ENCODE peak calls at places on chromosomes 2 and 18, in seven cellular contexts. One of them, this sample, is unnamed.

GRCh38 chr2:237833546-237833945 is 25.9 kb upstream of the RAMP1 start:
- DNase-seq in A549: no peak
- DNase-seq in posterior cingulate gyrus: no peak
- DNase-seq in anterior cingulate cortex: no peak
- DNase-seq in activated CD8-positive, alpha-beta memory T cell treated with anti-CD3 and anti-CD28 coated beads, Interleukin-2, amount 50 U/mL, for 4 hours: no peak
- DNase-seq in SK-N-DZ: no peak
- DNase-seq in heart right ventricle: no peak
- DNase-seq in this sample: no peak

GRCh38 chr2:10534514-10535250 is 86.6 kb upstream of the ODC1 start:
- DNase-seq in SK-N-DZ: no peak
- DNase-seq in anterior cingulate cortex: no peak
- DNase-seq in heart right ventricle: no peak
- DNase-seq in activated CD8-positive, alpha-beta memory T cell treated with anti-CD3 and anti-CD28 coated beads, Interleukin-2, amount 50 U/mL, for 4 hours: no peak
- DNase-seq in A549: peak; percentile 45
- DNase-seq in posterior cingulate gyrus: no peak
- DNase-seq in this sample: peak; percentile 27

GRCh38 chr2:218028189-218028495 is 25.3 kb upstream of the TNS1 start:
- DNase-seq in activated CD8-positive, alpha-beta memory T cell treated with anti-CD3 and anti-CD28 coated beads, Interleukin-2, amount 50 U/mL, for 4 hours: no peak
- DNase-seq in heart right ventricle: no peak
- DNase-seq in posterior cingulate gyrus: no peak
- DNase-seq in SK-N-DZ: no peak
- DNase-seq in A549: no peak
- DNase-seq in anterior cingulate cortex: no peak
- DNase-seq in this sample: no peak

GRCh38 chr2:189854152-189854551 is 69.9 kb downstream of the PMS1 start:
- DNase-seq in SK-N-DZ: no peak
- DNase-seq in anterior cingulate cortex: no peak
- DNase-seq in activated CD8-positive, alpha-beta memory T cell treated with anti-CD3 and anti-CD28 coated beads, Interleukin-2, amount 50 U/mL, for 4 hours: no peak
- DNase-seq in posterior cingulate gyrus: no peak
- DNase-seq in heart right ventricle: no peak
- DNase-seq in A549: no peak
- DNase-seq in this sample: no peak

GRCh38 chr18:34928068-34928753 is 113.0 kb upstream of the MAPRE2 start:
- DNase-seq in heart right ventricle: no peak
- DNase-seq in posterior cingulate gyrus: no peak
- DNase-seq in activated CD8-positive, alpha-beta memory T cell treated with anti-CD3 and anti-CD28 coated beads, Interleukin-2, amount 50 U/mL, for 4 hours: no peak
- DNase-seq in A549: peak; percentile 55
- DNase-seq in SK-N-DZ: no peak
- DNase-seq in anterior cingulate cortex: no peak
- DNase-seq in this sample: peak; percentile 21

GRCh38 chr18:26208901-26209445 is 17.3 kb upstream of the TAF4B start:
- DNase-seq in heart right ventricle: no peak
- DNase-seq in activated CD8-positive, alpha-beta memory T cell treated with anti-CD3 and anti-CD28 coated beads, Interleukin-2, amount 50 U/mL, for 4 hours: no peak
- DNase-seq in A549: no peak
- DNase-seq in SK-N-DZ: no peak
- DNase-seq in posterior cingulate gyrus: no peak
- DNase-seq in anterior cingulate cortex: no peak
- DNase-seq in this sample: no peak

GRCh38 chr18:22606563-22607283 is 189.0 kb upstream of the CTAGE1 start:
- DNase-seq in activated CD8-positive, alpha-beta memory T cell treated with anti-CD3 and anti-CD28 coated beads, Interleukin-2, amount 50 U/mL, for 4 hours: no peak
- DNase-seq in posterior cingulate gyrus: no peak
- DNase-seq in SK-N-DZ: no peak
- DNase-seq in A549: no peak
- DNase-seq in heart right ventricle: no peak
- DNase-seq in anterior cingulate cortex: no peak
- DNase-seq in this sample: no peak

GRCh38 chr2:1742680-1743395 is 1.5 kb downstream of the PXDN start:
- DNase-seq in heart right ventricle: peak; percentile 77
- DNase-seq in activated CD8-positive, alpha-beta memory T cell treated with anti-CD3 and anti-CD28 coated beads, Interleukin-2, amount 50 U/mL, for 4 hours: peak; percentile 25
- DNase-seq in A549: peak; percentile 58
- DNase-seq in posterior cingulate gyrus: peak; percentile 58
- DNase-seq in anterior cingulate cortex: no peak
- DNase-seq in SK-N-DZ: peak; percentile 66
- DNase-seq in this sample: peak; percentile 74

GRCh38 chr18:47898696-47899095 is 31.8 kb downstream of the SMAD2 start:
- DNase-seq in activated CD8-positive, alpha-beta memory T cell treated with anti-CD3 and anti-CD28 coated beads, Interleukin-2, amount 50 U/mL, for 4 hours: no peak
- DNase-seq in heart right ventricle: no peak
- DNase-seq in anterior cingulate cortex: no peak
- DNase-seq in posterior cingulate gyrus: no peak
- DNase-seq in SK-N-DZ: no peak
- DNase-seq in A549: no peak
- DNase-seq in this sample: no peak

GRCh38 chr18:10101293-10101701 is 187.5 kb downstream of the VAPA start:
- DNase-seq in anterior cingulate cortex: no peak
- DNase-seq in heart right ventricle: no peak
- DNase-seq in A549: no peak
- DNase-seq in activated CD8-positive, alpha-beta memory T cell treated with anti-CD3 and anti-CD28 coated beads, Interleukin-2, amount 50 U/mL, for 4 hours: no peak
- DNase-seq in SK-N-DZ: no peak
- DNase-seq in posterior cingulate gyrus: no peak
- DNase-seq in this sample: no peak

GRCh38 chr2:54240515-54241219 is 15.4 kb downstream of the TSPYL6 start:
- DNase-seq in SK-N-DZ: no peak
- DNase-seq in heart right ventricle: no peak
- DNase-seq in activated CD8-positive, alpha-beta memory T cell treated with anti-CD3 and anti-CD28 coated beads, Interleukin-2, amount 50 U/mL, for 4 hours: no peak
- DNase-seq in A549: no peak
- DNase-seq in posterior cingulate gyrus: no peak
- DNase-seq in anterior cingulate cortex: no peak
- DNase-seq in this sample: no peak

GRCh38 chr2:213022987-213023386 is 128.4 kb downstream of the IKZF2 start:
- DNase-seq in posterior cingulate gyrus: no peak
- DNase-seq in A549: no peak
- DNase-seq in anterior cingulate cortex: no peak
- DNase-seq in heart right ventricle: no peak
- DNase-seq in SK-N-DZ: no peak
- DNase-seq in activated CD8-positive, alpha-beta memory T cell treated with anti-CD3 and anti-CD28 coated beads, Interleukin-2, amount 50 U/mL, for 4 hours: no peak
- DNase-seq in this sample: no peak

GRCh38 chr2:64485961-64486360 is 32.0 kb downstream of the LGALSL start:
- DNase-seq in activated CD8-positive, alpha-beta memory T cell treated with anti-CD3 and anti-CD28 coated beads, Interleukin-2, amount 50 U/mL, for 4 hours: no peak
- DNase-seq in heart right ventricle: peak; percentile 31
- DNase-seq in A549: peak; percentile 12
- DNase-seq in anterior cingulate cortex: no peak
- DNase-seq in posterior cingulate gyrus: no peak
- DNase-seq in SK-N-DZ: no peak
- DNase-seq in this sample: no peak

GRCh38 chr2:234446404-234447076 is 50.3 kb downstream of the ARL4C start:
- DNase-seq in anterior cingulate cortex: no peak
- DNase-seq in posterior cingulate gyrus: no peak
- DNase-seq in heart right ventricle: peak; percentile 60
- DNase-seq in activated CD8-positive, alpha-beta memory T cell treated with anti-CD3 and anti-CD28 coated beads, Interleukin-2, amount 50 U/mL, for 4 hours: peak; percentile 66
- DNase-seq in A549: no peak
- DNase-seq in SK-N-DZ: no peak
- DNase-seq in this sample: no peak

GRCh38 chr2:224434618-224435017 is 32.7 kb upstream of the FAM124B start:
- DNase-seq in heart right ventricle: no peak
- DNase-seq in activated CD8-positive, alpha-beta memory T cell treated with anti-CD3 and anti-CD28 coated beads, Interleukin-2, amount 50 U/mL, for 4 hours: no peak
- DNase-seq in posterior cingulate gyrus: no peak
- DNase-seq in anterior cingulate cortex: no peak
- DNase-seq in A549: no peak
- DNase-seq in SK-N-DZ: no peak
- DNase-seq in this sample: no peak

GRCh38 chr2:207130958-207131521 is 34.7 kb downstream of the KLF7 start:
- DNase-seq in SK-N-DZ: no peak
- DNase-seq in posterior cingulate gyrus: no peak
- DNase-seq in heart right ventricle: no peak
- DNase-seq in anterior cingulate cortex: no peak
- DNase-seq in activated CD8-positive, alpha-beta memory T cell treated with anti-CD3 and anti-CD28 coated beads, Interleukin-2, amount 50 U/mL, for 4 hours: no peak
- DNase-seq in A549: no peak
- DNase-seq in this sample: peak; percentile 35